ENCODE peak calls at places on chromosomes 13 and 19, in five cellular contexts. One of them, this sample, is unnamed.

GRCh38 chr13:57264965-57265364 is 98.0 kb downstream of the PRR20E start:
- DNase-seq in Calu3: no peak
- DNase-seq in GM13977: no peak
- DNase-seq in esophagus squamous epithelium: no peak
- DNase-seq in NCI-H2107: no peak
- DNase-seq in this sample: no peak

GRCh38 chr13:46507978-46508377 is 45.0 kb upstream of the LRCH1 start:
- DNase-seq in NCI-H2107: no peak
- DNase-seq in GM13977: no peak
- DNase-seq in esophagus squamous epithelium: no peak
- DNase-seq in Calu3: no peak
- DNase-seq in this sample: no peak

GRCh38 chr13:66501187-66501586 is 728.9 kb downstream of the PCDH9 start:
- DNase-seq in esophagus squamous epithelium: no peak
- DNase-seq in Calu3: no peak
- DNase-seq in NCI-H2107: no peak
- DNase-seq in GM13977: no peak
- DNase-seq in this sample: no peak

GRCh38 chr19:4830768-4831265 is 695 bp downstream of the TICAM1 start:
- DNase-seq in GM13977: no peak
- DNase-seq in esophagus squamous epithelium: no peak
- DNase-seq in Calu3: no peak
- DNase-seq in NCI-H2107: no peak
- DNase-seq in this sample: no peak

GRCh38 chr13:109840201-109840892 is 54.0 kb upstream of the IRS2 start:
- DNase-seq in GM13977: no peak
- DNase-seq in Calu3: no peak
- DNase-seq in NCI-H2107: no peak
- DNase-seq in esophagus squamous epithelium: no peak
- DNase-seq in this sample: no peak

GRCh38 chr19:51439021-51439465 is 19.2 kb downstream of the SIGLEC8 start:
- DNase-seq in GM13977: peak; percentile 51
- DNase-seq in esophagus squamous epithelium: no peak
- DNase-seq in NCI-H2107: no peak
- DNase-seq in Calu3: peak; percentile 32
- DNase-seq in this sample: no peak

GRCh38 chr13:61531383-61532065 is 115.9 kb upstream of the PCDH20 start:
- DNase-seq in esophagus squamous epithelium: no peak
- DNase-seq in Calu3: no peak
- DNase-seq in GM13977: no peak
- DNase-seq in NCI-H2107: no peak
- DNase-seq in this sample: no peak

GRCh38 chr13:40178130-40178529 is 488.3 kb downstream of the FOXO1 start:
- DNase-seq in esophagus squamous epithelium: no peak
- DNase-seq in Calu3: no peak
- DNase-seq in GM13977: no peak
- DNase-seq in NCI-H2107: no peak
- DNase-seq in this sample: no peak

GRCh38 chr13:39129253-39129652 is 91.0 kb downstream of the NHLRC3 start:
- DNase-seq in GM13977: no peak
- DNase-seq in NCI-H2107: no peak
- DNase-seq in esophagus squamous epithelium: no peak
- DNase-seq in Calu3: no peak
- DNase-seq in this sample: no peak

GRCh38 chr13:28489975-28490550 is 4.9 kb downstream of the FLT1 start:
- DNase-seq in NCI-H2107: no peak
- DNase-seq in esophagus squamous epithelium: no peak
- DNase-seq in GM13977: no peak
- DNase-seq in Calu3: no peak
- DNase-seq in this sample: no peak

GRCh38 chr13:102141625-102142472 is 260.0 kb downstream of the FGF14 start:
- DNase-seq in NCI-H2107: no peak
- DNase-seq in GM13977: peak; percentile 7
- DNase-seq in Calu3: no peak
- DNase-seq in esophagus squamous epithelium: no peak
- DNase-seq in this sample: no peak

GRCh38 chr19:43406297-43406696 is 8.4 kb upstream of the TEX101 start:
- DNase-seq in GM13977: no peak
- DNase-seq in esophagus squamous epithelium: no peak
- DNase-seq in Calu3: no peak
- DNase-seq in NCI-H2107: no peak
- DNase-seq in this sample: no peak

GRCh38 chr19:34556500-34556899 is 74.9 kb downstream of the WTIP start:
- DNase-seq in esophagus squamous epithelium: no peak
- DNase-seq in GM13977: no peak
- DNase-seq in NCI-H2107: no peak
- DNase-seq in Calu3: peak; percentile 60
- DNase-seq in this sample: no peak

GRCh38 chr19:958967-959685 is 25.0 kb upstream of the WDR18 start:
- DNase-seq in GM13977: no peak
- DNase-seq in Calu3: no peak
- DNase-seq in NCI-H2107: no peak
- DNase-seq in esophagus squamous epithelium: no peak
- DNase-seq in this sample: no peak

GRCh38 chr13:51976423-51976822 is 34.8 kb downstream of the ATP7B start:
- DNase-seq in NCI-H2107: no peak
- DNase-seq in esophagus squamous epithelium: no peak
- DNase-seq in Calu3: no peak
- DNase-seq in GM13977: no peak
- DNase-seq in this sample: no peak

GRCh38 chr19:46840157-46840942 is 10.3 kb downstream of the AP2S1 start:
- DNase-seq in Calu3: peak; percentile 60
- DNase-seq in esophagus squamous epithelium: no peak
- DNase-seq in NCI-H2107: peak; percentile 48
- DNase-seq in GM13977: peak; percentile 78
- DNase-seq in this sample: peak; percentile 41

GRCh38 chr13:65540064-65540635 is 1690.0 kb downstream of the PCDH9 start:
- DNase-seq in GM13977: no peak
- DNase-seq in esophagus squamous epithelium: no peak
- DNase-seq in Calu3: no peak
- DNase-seq in NCI-H2107: no peak
- DNase-seq in this sample: no peak

GRCh38 chr19:40599331-40600085 is 1.7 kb upstream of the LTBP4 start:
- DNase-seq in NCI-H2107: no peak
- DNase-seq in GM13977: no peak
- DNase-seq in esophagus squamous epithelium: no peak
- DNase-seq in Calu3: no peak
- DNase-seq in this sample: no peak

GRCh38 chr13:22061806-22062391 is 391.0 kb downstream of the FGF9 start:
- DNase-seq in esophagus squamous epithelium: no peak
- DNase-seq in Calu3: no peak
- DNase-seq in GM13977: peak; percentile 39
- DNase-seq in NCI-H2107: no peak
- DNase-seq in this sample: no peak

GRCh38 chr19:6210091-6210490 is 69.7 kb downstream of the MLLT1 start:
- DNase-seq in GM13977: peak; percentile 2
- DNase-seq in NCI-H2107: no peak
- DNase-seq in esophagus squamous epithelium: no peak
- DNase-seq in Calu3: no peak
- DNase-seq in this sample: no peak

GRCh38 chr13:51225034-51225433 is 2.8 kb downstream of the FAM124A start:
- DNase-seq in NCI-H2107: no peak
- DNase-seq in esophagus squamous epithelium: no peak
- DNase-seq in GM13977: no peak
- DNase-seq in Calu3: no peak
- DNase-seq in this sample: no peak

GRCh38 chr13:112756967-112757758 is 67.3 kb downstream of the ATP11A start:
- DNase-seq in GM13977: no peak
- DNase-seq in NCI-H2107: no peak
- DNase-seq in Calu3: no peak
- DNase-seq in esophagus squamous epithelium: no peak
- DNase-seq in this sample: no peak

GRCh38 chr13:24220086-24220703 is 59.7 kb downstream of the SPATA13 start:
- DNase-seq in esophagus squamous epithelium: no peak
- DNase-seq in GM13977: peak; percentile 75
- DNase-seq in Calu3: peak; percentile 57
- DNase-seq in NCI-H2107: peak; percentile 50
- DNase-seq in this sample: peak; percentile 64

GRCh38 chr19:30870861-30871260 is 478.4 kb downstream of the TSHZ3 start:
- DNase-seq in Calu3: no peak
- DNase-seq in esophagus squamous epithelium: no peak
- DNase-seq in NCI-H2107: no peak
- DNase-seq in GM13977: no peak
- DNase-seq in this sample: no peak

GRCh38 chr19:41351339-41352245 is 2.1 kb downstream of the TGFB1 start:
- DNase-seq in esophagus squamous epithelium: peak; percentile 39
- DNase-seq in Calu3: peak; percentile 75
- DNase-seq in NCI-H2107: no peak
- DNase-seq in GM13977: peak; percentile 89
- DNase-seq in this sample: no peak

GRCh38 chr13:108214511-108215383 is 589 bp downstream of the LIG4 start:
- DNase-seq in esophagus squamous epithelium: peak; percentile 41
- DNase-seq in GM13977: no peak
- DNase-seq in Calu3: no peak
- DNase-seq in NCI-H2107: peak; percentile 12
- DNase-seq in this sample: no peak

GRCh38 chr13:90447034-90447734 is 900.3 kb upstream of the MIR17HG start:
- DNase-seq in Calu3: no peak
- DNase-seq in GM13977: no peak
- DNase-seq in NCI-H2107: no peak
- DNase-seq in esophagus squamous epithelium: no peak
- DNase-seq in this sample: peak; percentile 8

GRCh38 chr13:73440296-73440895 is 381.6 kb downstream of the KLF5 start:
- DNase-seq in Calu3: no peak
- DNase-seq in esophagus squamous epithelium: no peak
- DNase-seq in NCI-H2107: no peak
- DNase-seq in GM13977: no peak
- DNase-seq in this sample: no peak

GRCh38 chr19:50427997-50428425 is 4.7 kb upstream of the MYBPC2 start:
- DNase-seq in NCI-H2107: no peak
- DNase-seq in esophagus squamous epithelium: peak; percentile 44
- DNase-seq in Calu3: no peak
- DNase-seq in GM13977: no peak
- DNase-seq in this sample: no peak

GRCh38 chr19:4795400-4795799 is 3.9 kb downstream of the FEM1A start:
- DNase-seq in Calu3: no peak
- DNase-seq in NCI-H2107: no peak
- DNase-seq in GM13977: no peak
- DNase-seq in esophagus squamous epithelium: no peak
- DNase-seq in this sample: no peak

GRCh38 chr19:38046254-38047047 is 139.4 kb downstream of the SIPA1L3 start:
- DNase-seq in Calu3: no peak
- DNase-seq in NCI-H2107: no peak
- DNase-seq in esophagus squamous epithelium: no peak
- DNase-seq in GM13977: peak; percentile 72
- DNase-seq in this sample: no peak

GRCh38 chr13:110559429-110559943 is 2.0 kb downstream of the RAB20 start:
- DNase-seq in esophagus squamous epithelium: no peak
- DNase-seq in GM13977: no peak
- DNase-seq in NCI-H2107: no peak
- DNase-seq in Calu3: no peak
- DNase-seq in this sample: no peak

GRCh38 chr13:101623469-101624209 is 171.2 kb downstream of the ITGBL1 start:
- DNase-seq in NCI-H2107: no peak
- DNase-seq in esophagus squamous epithelium: no peak
- DNase-seq in Calu3: no peak
- DNase-seq in GM13977: no peak
- DNase-seq in this sample: no peak

GRCh38 chr13:91323349-91323748 is 24.1 kb upstream of the MIR17HG start:
- DNase-seq in esophagus squamous epithelium: no peak
- DNase-seq in NCI-H2107: no peak
- DNase-seq in Calu3: no peak
- DNase-seq in GM13977: no peak
- DNase-seq in this sample: no peak

GRCh38 chr13:101709952-101710351 is 257.5 kb downstream of the ITGBL1 start:
- DNase-seq in esophagus squamous epithelium: no peak
- DNase-seq in Calu3: no peak
- DNase-seq in NCI-H2107: no peak
- DNase-seq in GM13977: no peak
- DNase-seq in this sample: no peak

GRCh38 chr19:41991025-41991424 is 3.0 kb downstream of the ATP1A3 start:
- DNase-seq in esophagus squamous epithelium: no peak
- DNase-seq in Calu3: peak; percentile 25
- DNase-seq in NCI-H2107: no peak
- DNase-seq in GM13977: no peak
- DNase-seq in this sample: no peak